ENCODE peak calls at places on chromosome 11, in six cellular contexts. X is stimulated activated naive CD4-positive, alpha-beta T cell; R is choroid plexus epithelial cell; Z is ACHN; B is right atrium auricular region; F is colonic mucosa. V is an unnamed sample.

GRCh38 chr11:125175896-125176575 is 11.5 kb downstream of the PKNOX2 start:
- DNase-seq in X (no peak), R (peak), Z (no peak), B (no peak), F (no peak), V (no peak)

GRCh38 chr11:113555071-113555739 is 80.0 kb upstream of the DRD2 start:
- DNase-seq in X (no peak), R (no peak), Z (no peak), B (no peak), F (no peak), V (no peak)

GRCh38 chr11:117170210-117170609 is 8.3 kb upstream of the SIDT2 start:
- DNase-seq in X (no peak), R (no peak), Z (no peak), B (no peak), F (no peak), V (no peak)

GRCh38 chr11:33659370-33660139 is 41.1 kb downstream of the C11orf91 start:
- DNase-seq in X (no peak), R (no peak), Z (no peak), B (peak), F (no peak), V (no peak)

GRCh38 chr11:59550368-59550841 is 39.1 kb downstream of the OR4D9 start:
- DNase-seq in X (peak), R (peak), Z (peak), B (peak), F (peak), V (peak)

GRCh38 chr11:77783023-77783422 is 37.5 kb downstream of the RSF1 start:
- DNase-seq in X (no peak), R (no peak), Z (no peak), B (no peak), F (no peak), V (no peak)

GRCh38 chr11:12246169-12246568 is 131.2 kb upstream of the PARVA start:
- DNase-seq in X (no peak), R (no peak), Z (no peak), B (no peak), F (no peak), V (no peak)

GRCh38 chr11:74011360-74012071 is 2.6 kb upstream of the UCP3 start:
- DNase-seq in X (peak), R (peak), Z (no peak), B (no peak), F (no peak), V (peak)

GRCh38 chr11:10868375-10868774 is 10.5 kb upstream of the ZBED5 start:
- DNase-seq in X (no peak), R (no peak), Z (no peak), B (no peak), F (no peak), V (no peak)

GRCh38 chr11:102196351-102196750 is 86.1 kb downstream of the YAP1 start:
- DNase-seq in X (no peak), R (no peak), Z (no peak), B (no peak), F (no peak), V (no peak)